ENCODE peak calls at places on chromosomes 1 and 21, in ten cellular contexts. One of them, this sample, is unnamed.
A peak's percentile ranks its signal among the peaks of the same experiment; 100 is the strongest.

GRCh38 chr1:46248122-46248920 is 758 bp downstream of the RAD54L start:
- DNase-seq in heart left ventricle: peak; percentile 35
- DNase-seq in breast epithelium: no peak
- DNase-seq in lower lobe of right lung: peak; percentile 52
- DNase-seq in PC-3: peak; percentile 70
- DNase-seq in testis: no peak
- DNase-seq in heart right ventricle: no peak
- DNase-seq in RWPE2: peak; percentile 73
- DNase-seq in right lobe of liver: peak; percentile 59
- DNase-seq in AG04450: no peak
- DNase-seq in this sample: peak; percentile 35

GRCh38 chr1:244815600-244816099 is 19.8 kb upstream of the COX20 start:
- DNase-seq in testis: no peak
- DNase-seq in right lobe of liver: no peak
- DNase-seq in lower lobe of right lung: peak; percentile 62
- DNase-seq in heart left ventricle: no peak
- DNase-seq in AG04450: no peak
- DNase-seq in heart right ventricle: no peak
- DNase-seq in PC-3: no peak
- DNase-seq in RWPE2: no peak
- DNase-seq in breast epithelium: no peak
- DNase-seq in this sample: no peak

GRCh38 chr1:29508458-29509107 is 272.3 kb downstream of the PTPRU start:
- DNase-seq in RWPE2: no peak
- DNase-seq in breast epithelium: no peak
- DNase-seq in heart left ventricle: no peak
- DNase-seq in right lobe of liver: no peak
- DNase-seq in testis: peak; percentile 4
- DNase-seq in PC-3: no peak
- DNase-seq in heart right ventricle: no peak
- DNase-seq in lower lobe of right lung: no peak
- DNase-seq in AG04450: no peak
- DNase-seq in this sample: no peak

GRCh38 chr1:162649606-162650005 is 17.3 kb downstream of the DDR2 start:
- DNase-seq in PC-3: no peak
- DNase-seq in testis: no peak
- DNase-seq in breast epithelium: no peak
- DNase-seq in heart left ventricle: no peak
- DNase-seq in RWPE2: no peak
- DNase-seq in AG04450: no peak
- DNase-seq in right lobe of liver: no peak
- DNase-seq in heart right ventricle: no peak
- DNase-seq in lower lobe of right lung: no peak
- DNase-seq in this sample: no peak

GRCh38 chr1:145961425-145962156 is 2.8 kb downstream of the ANKRD34A start:
- DNase-seq in heart left ventricle: peak; percentile 62
- DNase-seq in AG04450: no peak
- DNase-seq in right lobe of liver: no peak
- DNase-seq in lower lobe of right lung: peak; percentile 71
- DNase-seq in heart right ventricle: peak; percentile 11
- DNase-seq in breast epithelium: no peak
- DNase-seq in PC-3: peak; percentile 40
- DNase-seq in testis: peak; percentile 51
- DNase-seq in RWPE2: no peak
- DNase-seq in this sample: no peak

GRCh38 chr1:213435715-213436114 is 384.7 kb downstream of the RPS6KC1 start:
- DNase-seq in heart right ventricle: no peak
- DNase-seq in AG04450: no peak
- DNase-seq in right lobe of liver: no peak
- DNase-seq in breast epithelium: no peak
- DNase-seq in RWPE2: no peak
- DNase-seq in lower lobe of right lung: no peak
- DNase-seq in heart left ventricle: no peak
- DNase-seq in testis: no peak
- DNase-seq in PC-3: no peak
- DNase-seq in this sample: no peak

GRCh38 chr1:82318265-82318664 is 517.5 kb downstream of the ADGRL2 start:
- DNase-seq in PC-3: no peak
- DNase-seq in RWPE2: no peak
- DNase-seq in breast epithelium: no peak
- DNase-seq in right lobe of liver: no peak
- DNase-seq in heart right ventricle: no peak
- DNase-seq in heart left ventricle: no peak
- DNase-seq in lower lobe of right lung: no peak
- DNase-seq in AG04450: no peak
- DNase-seq in testis: no peak
- DNase-seq in this sample: peak; percentile 82

GRCh38 chr1:29577512-29577911 is 341.2 kb downstream of the PTPRU start:
- DNase-seq in RWPE2: no peak
- DNase-seq in testis: no peak
- DNase-seq in lower lobe of right lung: no peak
- DNase-seq in heart left ventricle: no peak
- DNase-seq in PC-3: no peak
- DNase-seq in heart right ventricle: no peak
- DNase-seq in right lobe of liver: no peak
- DNase-seq in breast epithelium: no peak
- DNase-seq in AG04450: no peak
- DNase-seq in this sample: no peak

GRCh38 chr21:26583737-26584136 is 10.7 kb upstream of the CYYR1 start:
- DNase-seq in breast epithelium: no peak
- DNase-seq in right lobe of liver: no peak
- DNase-seq in heart left ventricle: no peak
- DNase-seq in PC-3: no peak
- DNase-seq in AG04450: no peak
- DNase-seq in testis: no peak
- DNase-seq in heart right ventricle: no peak
- DNase-seq in RWPE2: no peak
- DNase-seq in lower lobe of right lung: no peak
- DNase-seq in this sample: no peak
- H3K4me3 ChIP-seq in breast epithelium: no peak overlapping the region
- H3K4me3 ChIP-seq in right lobe of liver: no peak overlapping the region
- H3K4me3 ChIP-seq in heart left ventricle: peak overlapping the region; percentile 4
- H3K4me3 ChIP-seq in PC-3: peak overlapping the region; percentile 8
- H3K4me3 ChIP-seq in AG04450: no peak overlapping the region
- H3K4me3 ChIP-seq in testis: no peak overlapping the region
- H3K4me3 ChIP-seq in heart right ventricle: peak overlapping the region; percentile 42
- H3K4me3 ChIP-seq in RWPE2: no peak overlapping the region
- H3K4me3 ChIP-seq in lower lobe of right lung: no peak overlapping the region
- H3K4me3 ChIP-seq in this sample: no peak overlapping the region

DNA sequence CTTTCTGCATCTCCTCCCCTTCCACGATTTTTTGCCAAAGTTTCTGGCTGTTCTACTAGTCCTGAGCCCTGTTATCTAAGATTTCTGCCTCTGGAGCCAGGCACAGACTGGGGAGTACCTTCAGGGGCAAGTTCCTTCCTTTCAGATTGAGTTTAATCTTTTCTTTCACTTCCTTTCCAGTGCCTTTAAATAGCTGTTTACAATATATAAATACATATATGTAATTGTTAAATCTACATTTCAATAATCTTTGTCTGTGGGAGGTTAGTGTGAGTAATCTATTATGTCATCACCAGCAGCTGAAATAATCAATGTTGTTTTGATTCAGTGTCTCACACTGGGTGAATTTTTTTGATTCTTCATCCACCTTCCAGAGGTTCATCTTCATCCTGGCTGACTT is 31.8 kb downstream of the DIPK1A start:
- DNase-seq in testis: no peak
- DNase-seq in PC-3: peak; percentile 6
- DNase-seq in heart left ventricle: no peak
- DNase-seq in breast epithelium: no peak
- DNase-seq in right lobe of liver: no peak
- DNase-seq in heart right ventricle: no peak
- DNase-seq in lower lobe of right lung: no peak
- DNase-seq in AG04450: no peak
- DNase-seq in RWPE2: no peak
- DNase-seq in this sample: peak; percentile 38
- TF ChIP-seq CTCF in testis: no peak
- TF ChIP-seq CTCF in PC-3: no peak
- TF ChIP-seq CTCF in heart left ventricle: no peak
- TF ChIP-seq CTCF in breast epithelium: no peak
- TF ChIP-seq CTCF in right lobe of liver: no peak
- TF ChIP-seq CTCF in heart right ventricle: no peak
- TF ChIP-seq CTCF in lower lobe of right lung: no peak
- TF ChIP-seq CTCF in AG04450: no peak
- TF ChIP-seq CTCF in RWPE2: no peak
- TF ChIP-seq CTCF in this sample: no peak

DNA sequence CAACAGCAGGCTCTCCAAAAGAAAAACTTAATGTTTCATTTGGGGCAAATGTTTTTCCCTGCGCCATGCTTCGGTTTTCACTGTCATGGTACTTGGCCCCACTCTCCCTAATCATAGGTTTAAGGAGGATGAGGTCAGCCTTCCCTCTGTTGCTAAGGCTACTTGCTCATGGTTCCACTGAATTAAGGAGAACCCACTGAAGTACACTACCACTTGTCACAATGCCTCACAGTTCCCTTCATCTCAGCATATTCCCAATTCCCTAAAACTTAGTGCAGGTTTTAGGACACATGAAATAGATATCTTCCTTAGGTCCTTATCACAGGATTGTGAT is 4.4 kb downstream of the COLGALT2 start:
- DNase-seq in lower lobe of right lung: no peak
- DNase-seq in heart right ventricle: no peak
- DNase-seq in heart left ventricle: no peak
- DNase-seq in testis: no peak
- DNase-seq in breast epithelium: no peak
- DNase-seq in AG04450: no peak
- DNase-seq in PC-3: no peak
- DNase-seq in RWPE2: no peak
- DNase-seq in right lobe of liver: no peak
- DNase-seq in this sample: no peak
- H3K27me3 ChIP-seq in lower lobe of right lung: peaks cover 23% of the 10 kb centered on the region
- H3K27me3 ChIP-seq in heart right ventricle: peaks cover 34% of the 10 kb centered on the region
- H3K27me3 ChIP-seq in heart left ventricle: no peaks in the 10 kb centered on the region
- H3K27me3 ChIP-seq in testis: no peaks in the 10 kb centered on the region
- H3K27me3 ChIP-seq in breast epithelium: no peaks in the 10 kb centered on the region
- H3K27me3 ChIP-seq in AG04450: no peaks in the 10 kb centered on the region
- H3K27me3 ChIP-seq in PC-3: no peaks in the 10 kb centered on the region
- H3K27me3 ChIP-seq in RWPE2: peaks cover 55% of the 10 kb centered on the region
- H3K27me3 ChIP-seq in right lobe of liver: no peaks in the 10 kb centered on the region
- H3K27me3 ChIP-seq in this sample: peaks cover 14% of the 10 kb centered on the region

GRCh38 chr1:155125946-155126493 is 1.7 kb upstream of the EFNA1 start:
- DNase-seq in testis: peak; percentile 66
- DNase-seq in heart right ventricle: peak; percentile 54
- DNase-seq in AG04450: no peak
- DNase-seq in lower lobe of right lung: peak; percentile 79
- DNase-seq in RWPE2: no peak
- DNase-seq in heart left ventricle: peak; percentile 66
- DNase-seq in right lobe of liver: peak; percentile 98
- DNase-seq in breast epithelium: peak; percentile 65
- DNase-seq in PC-3: peak; percentile 10
- DNase-seq in this sample: no peak
- H3K4me3 ChIP-seq in testis: no peak overlapping the region
- H3K4me3 ChIP-seq in heart right ventricle: peak overlapping the region; percentile 85
- H3K4me3 ChIP-seq in AG04450: no peak overlapping the region
- H3K4me3 ChIP-seq in lower lobe of right lung: peak overlapping the region; percentile 64
- H3K4me3 ChIP-seq in RWPE2: no peak overlapping the region
- H3K4me3 ChIP-seq in heart left ventricle: peak overlapping the region; percentile 80
- H3K4me3 ChIP-seq in right lobe of liver: peak overlapping the region; percentile 84
- H3K4me3 ChIP-seq in breast epithelium: peak overlapping the region; percentile 96
- H3K4me3 ChIP-seq in PC-3: peak overlapping the region; percentile 85
- H3K4me3 ChIP-seq in this sample: peak overlapping the region; percentile 96

GRCh38 chr1:57916034-57916433 is 492.2 kb upstream of the DAB1 start:
- DNase-seq in breast epithelium: no peak
- DNase-seq in heart left ventricle: no peak
- DNase-seq in testis: no peak
- DNase-seq in PC-3: no peak
- DNase-seq in AG04450: no peak
- DNase-seq in RWPE2: no peak
- DNase-seq in heart right ventricle: no peak
- DNase-seq in right lobe of liver: no peak
- DNase-seq in lower lobe of right lung: no peak
- DNase-seq in this sample: peak; percentile 72

GRCh38 chr1:57910331-57910730 is 486.5 kb upstream of the DAB1 start:
- DNase-seq in testis: no peak
- DNase-seq in heart left ventricle: no peak
- DNase-seq in RWPE2: no peak
- DNase-seq in breast epithelium: no peak
- DNase-seq in AG04450: no peak
- DNase-seq in PC-3: no peak
- DNase-seq in right lobe of liver: no peak
- DNase-seq in heart right ventricle: no peak
- DNase-seq in lower lobe of right lung: no peak
- DNase-seq in this sample: no peak

GRCh38 chr1:57911427-57911826 is 487.6 kb upstream of the DAB1 start:
- DNase-seq in heart left ventricle: no peak
- DNase-seq in lower lobe of right lung: no peak
- DNase-seq in AG04450: no peak
- DNase-seq in RWPE2: no peak
- DNase-seq in testis: no peak
- DNase-seq in PC-3: no peak
- DNase-seq in heart right ventricle: no peak
- DNase-seq in breast epithelium: no peak
- DNase-seq in right lobe of liver: no peak
- DNase-seq in this sample: no peak

GRCh38 chr1:57908471-57908870 is 484.6 kb upstream of the DAB1 start:
- DNase-seq in AG04450: no peak
- DNase-seq in breast epithelium: no peak
- DNase-seq in PC-3: no peak
- DNase-seq in heart left ventricle: no peak
- DNase-seq in RWPE2: no peak
- DNase-seq in lower lobe of right lung: no peak
- DNase-seq in testis: no peak
- DNase-seq in heart right ventricle: no peak
- DNase-seq in right lobe of liver: no peak
- DNase-seq in this sample: no peak

DNA sequence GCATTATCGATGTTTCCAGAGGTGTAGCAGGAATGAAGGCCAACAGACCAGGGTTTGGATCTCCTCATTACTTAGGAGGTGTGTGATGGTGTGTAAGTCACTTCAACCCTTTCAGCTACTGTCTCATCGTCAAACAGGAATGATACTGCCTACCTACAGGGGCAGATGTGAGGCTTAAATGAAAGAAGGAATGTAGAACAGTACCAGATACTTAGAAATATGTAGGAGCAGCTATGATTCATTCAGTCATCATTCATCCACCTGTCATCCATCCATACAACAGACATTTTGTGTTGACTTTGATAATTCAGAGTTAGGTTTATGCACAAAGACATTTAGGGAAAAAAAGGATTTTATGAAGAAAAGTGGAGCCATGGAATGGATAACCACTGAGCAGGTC is 486.9 kb upstream of the DAB1 start:
- DNase-seq in PC-3: no peak
- DNase-seq in heart left ventricle: no peak
- DNase-seq in breast epithelium: no peak
- DNase-seq in right lobe of liver: no peak
- DNase-seq in heart right ventricle: no peak
- DNase-seq in RWPE2: no peak
- DNase-seq in testis: no peak
- DNase-seq in lower lobe of right lung: no peak
- DNase-seq in AG04450: no peak
- DNase-seq in this sample: peak; percentile 16
- TF ChIP-seq CTCF in PC-3: no peak
- TF ChIP-seq CTCF in heart left ventricle: no peak
- TF ChIP-seq CTCF in breast epithelium: no peak
- TF ChIP-seq CTCF in right lobe of liver: no peak
- TF ChIP-seq CTCF in heart right ventricle: no peak
- TF ChIP-seq CTCF in RWPE2: no peak
- TF ChIP-seq CTCF in testis: no peak
- TF ChIP-seq CTCF in lower lobe of right lung: no peak
- TF ChIP-seq CTCF in AG04450: no peak
- TF ChIP-seq CTCF in this sample: no peak

This sample was measured in bronchial epithelial cell.